ENCODE peak calls at places on chromosome 16, in eight cellular contexts. D is AG04450, H is psoas muscle, O is brain microvascular endothelial cell, G is cardiac muscle cell, I is transverse colon, W is neural progenitor cell, Z is colonic mucosa. U is an unnamed sample.

GRCh38 chr16:28166394-28167208 is 45.2 kb downstream of the XPO6 start:
- DNase-seq in D (no peak), Z (no peak), I (no peak), G (no peak), O (no peak), W (no peak), H (no peak), U (peak; percentile 32)

GRCh38 chr16:83948914-83949723 is 3.9 kb upstream of the OSGIN1 start:
- DNase-seq in D (no peak), Z (no peak), H (no peak), O (no peak), G (no peak), I (no peak), W (no peak), U (no peak)

GRCh38 chr16:5634781-5635180 is 537.2 kb upstream of the EEF2KMT start:
- DNase-seq in Z (no peak), I (no peak), G (no peak), H (no peak), W (no peak), D (no peak), O (no peak), U (no peak)

GRCh38 chr16:24921229-24921628 is 75.5 kb downstream of the SLC5A11 start:
- DNase-seq in O (no peak), H (no peak), W (no peak), Z (no peak), I (no peak), D (no peak), G (no peak), U (no peak)

GRCh38 chr16:8655184-8655717 is 19.2 kb upstream of the ABAT start:
- DNase-seq in I (peak; percentile 52), W (peak; percentile 49), D (no peak), H (no peak), G (peak; percentile 27), O (peak; percentile 14), Z (peak; percentile 57), U (peak; percentile 13)

GRCh38 chr16:47465919-47466630 is 4.9 kb downstream of the PHKB start:
- DNase-seq in G (no peak), D (no peak), Z (no peak), W (no peak), O (no peak), H (no peak), I (no peak), U (no peak)

GRCh38 chr16:8173111-8173644 is 417.1 kb downstream of the TMEM114 start:
- DNase-seq in D (no peak), Z (peak; percentile 58), O (peak; percentile 36), G (peak; percentile 26), W (peak; percentile 92), H (peak; percentile 68), I (peak; percentile 68), U (peak; percentile 5)

GRCh38 chr16:23362460-23363317 is 60.6 kb downstream of the SCNN1B start:
- DNase-seq in Z (peak; percentile 92), W (no peak), O (no peak), H (no peak), D (no peak), G (peak; percentile 6), I (peak; percentile 94), U (peak; percentile 88)

GRCh38 chr16:22050963-22051362 is 41.4 kb upstream of the VWA3A start:
- DNase-seq in I (no peak), G (no peak), W (no peak), H (no peak), D (no peak), Z (no peak), O (no peak), U (no peak)

GRCh38 chr16:87954361-87954760 is 3.1 kb downstream of the BANP start:
- DNase-seq in H (no peak), Z (no peak), G (no peak), O (no peak), D (no peak), I (no peak), W (no peak), U (no peak)

GRCh38 chr16:17302620-17303019 is 168.1 kb downstream of the XYLT1 start:
- DNase-seq in H (no peak), I (no peak), O (no peak), G (no peak), D (no peak), W (no peak), Z (no peak), U (no peak)

GRCh38 chr16:10526962-10527361 is 53.4 kb downstream of the EMP2 start:
- DNase-seq in H (no peak), O (no peak), Z (no peak), I (no peak), G (no peak), W (no peak), D (no peak), U (no peak)

GRCh38 chr16:10528635-10529034 is 51.8 kb downstream of the EMP2 start:
- DNase-seq in H (no peak), W (no peak), O (no peak), I (no peak), Z (no peak), D (no peak), G (no peak), U (no peak)

GRCh38 chr16:10529895-10530669 is 50.3 kb downstream of the EMP2 start:
- DNase-seq in O (no peak), W (no peak), H (no peak), D (no peak), Z (no peak), I (no peak), G (no peak), U (no peak)

GRCh38 chr16:10531582-10531981 is 48.8 kb downstream of the EMP2 start:
- DNase-seq in I (no peak), G (no peak), O (no peak), W (no peak), D (no peak), Z (no peak), H (no peak), U (no peak)

GRCh38 chr16:10530685-10531084 is 49.7 kb downstream of the EMP2 start:
- DNase-seq in I (no peak), G (no peak), W (no peak), D (no peak), H (no peak), Z (no peak), O (no peak), U (no peak)
- H3K27ac ChIP-seq in I (no peak overlapping the region), G (no peak overlapping the region), W (no peak overlapping the region), D (no peak overlapping the region), H (peak overlapping the region; percentile 41), Z (no peak overlapping the region), O (no peak overlapping the region), U (no peak overlapping the region)

DNA sequence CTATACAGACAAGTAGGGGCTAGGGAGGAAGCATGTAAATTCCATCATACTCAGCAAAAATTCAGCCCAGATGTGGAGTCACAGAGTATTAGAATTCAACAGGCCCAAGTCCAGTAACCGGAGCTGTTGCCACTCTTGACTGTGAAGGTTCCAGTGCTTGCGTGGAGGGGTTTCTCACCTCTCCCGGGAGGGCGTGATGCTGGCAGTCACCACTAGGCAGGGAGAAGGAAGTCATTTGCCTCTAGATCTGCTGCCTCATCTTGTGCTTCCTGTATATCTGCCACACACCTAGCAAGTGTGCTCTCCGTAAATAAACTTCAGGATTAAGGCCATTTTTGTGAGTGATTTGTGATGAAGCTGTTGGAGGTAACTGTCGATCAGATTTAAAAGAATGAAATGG is 1.0 kb upstream of the CKLF start:
- DNase-seq in H (no peak), W (peak; percentile 37), Z (peak; percentile 47), O (no peak), G (no peak), I (peak; percentile 60), D (no peak), U (peak; percentile 24)
- TF ChIP-seq CTCF in H (peak; percentile 18), W (peak; percentile 18), Z (peak; percentile 19), O (peak; percentile 56), G (peak; percentile 20), I (no peak), D (peak; percentile 6), U (peak; percentile 26)

DNA sequence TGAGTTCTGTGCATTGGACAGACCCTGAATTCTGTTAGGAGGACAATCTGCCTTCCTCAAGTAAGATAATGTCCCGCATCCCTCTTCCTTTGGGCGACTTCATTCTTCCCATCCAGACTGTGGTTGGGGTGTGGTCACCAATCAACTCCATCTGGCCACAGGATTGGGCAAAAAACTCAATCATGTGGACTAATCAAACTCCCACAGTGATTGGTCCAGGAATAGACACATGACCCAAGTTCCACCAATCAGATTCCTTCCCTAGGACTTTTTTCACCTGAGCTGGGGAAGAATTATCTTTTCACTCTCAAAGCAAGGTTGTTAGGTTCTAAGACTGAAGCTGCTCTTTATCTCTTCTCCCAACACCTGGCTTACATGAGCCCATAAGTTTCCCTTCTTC is 13.2 kb upstream of the NKD1 start:
- DNase-seq in Z (no peak), D (no peak), O (no peak), H (no peak), I (no peak), G (no peak), W (no peak), U (no peak)
- H3K27ac ChIP-seq in Z (no peak overlapping the region), D (no peak overlapping the region), O (no peak overlapping the region), H (no peak overlapping the region), I (no peak overlapping the region), G (no peak overlapping the region), W (no peak overlapping the region), U (no peak overlapping the region)

GRCh38 chr16:4472880-4473279 is 1.5 kb downstream of the NMRAL1 start:
- DNase-seq in W (no peak), G (no peak), I (no peak), H (no peak), D (no peak), Z (no peak), O (no peak), U (no peak)

GRCh38 chr16:4477966-4478365 is 1.8 kb downstream of the HMOX2 start:
- DNase-seq in Z (no peak), G (peak; percentile 57), I (no peak), D (no peak), O (no peak), W (peak; percentile 47), H (no peak), U (peak; percentile 95)

GRCh38 chr16:4474192-4474961 is at the start of gene NMRAL1:
- DNase-seq in G (peak; percentile 96), O (peak; percentile 88), Z (peak; percentile 95), D (no peak), I (peak; percentile 93), W (peak; percentile 90), H (peak; percentile 93), U (peak; percentile 92)

GRCh38 chr16:4471869-4472268 is 2.6 kb downstream of the NMRAL1 start:
- DNase-seq in W (no peak), D (no peak), O (no peak), I (no peak), H (no peak), G (no peak), Z (no peak), U (no peak)

DNA sequence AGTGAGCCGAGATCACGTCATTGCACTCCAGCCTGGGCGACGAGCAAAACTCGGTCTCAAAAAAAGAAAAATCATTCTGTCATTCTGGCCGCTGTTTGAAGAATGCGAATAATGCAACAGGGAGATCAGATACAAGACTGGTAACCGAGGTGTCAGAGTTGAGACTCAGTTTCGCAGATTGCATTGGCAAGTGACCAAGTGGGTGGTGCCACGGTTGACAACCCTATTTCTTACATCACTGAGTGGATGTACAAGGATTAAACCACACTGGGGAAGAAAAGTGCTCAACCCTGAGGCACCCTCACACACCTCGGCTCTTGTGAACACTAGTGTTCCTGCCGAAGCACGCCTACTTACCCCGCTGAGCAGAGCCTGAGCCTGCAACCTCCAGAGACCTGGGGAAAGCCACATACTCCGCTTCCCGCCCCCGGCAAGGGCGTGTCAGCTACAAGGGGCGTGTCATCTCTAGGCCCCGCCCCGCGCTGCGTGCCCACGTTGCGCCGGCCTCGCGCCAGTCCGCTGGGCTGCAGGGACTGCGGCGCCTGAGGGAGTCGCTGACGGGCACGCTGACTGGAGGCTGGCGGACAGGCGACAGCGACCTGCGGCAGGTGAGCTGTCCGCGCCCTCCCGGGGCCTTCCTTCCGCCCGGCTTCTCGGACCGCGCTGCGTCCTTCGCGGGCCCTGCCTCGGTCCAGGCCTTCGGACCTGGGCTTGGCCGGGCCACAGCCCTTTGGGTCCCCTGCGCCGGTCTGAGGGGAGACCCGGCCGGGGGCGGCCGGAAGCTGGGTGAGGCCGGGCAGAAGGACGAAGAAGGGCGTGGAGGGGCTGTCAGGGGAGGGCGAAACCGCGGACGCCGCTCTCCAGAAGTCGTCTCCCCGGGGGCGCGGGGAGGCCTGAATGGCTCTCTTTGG is at the start of gene HMOX2:
- DNase-seq in O (peak; percentile 86), Z (peak; percentile 96), G (peak; percentile 93), W (peak; percentile 94), D (no peak), I (peak; percentile 96), H (peak; percentile 96), U (peak; percentile 95)
- TF ChIP-seq CTCF in O (peak; percentile 38), Z (no peak), G (peak; percentile 50), W (peak; percentile 36), D (peak; percentile 43), I (peak; percentile 45), H (peak; percentile 38), U (peak; percentile 64)